ENCODE peak calls at places on chromosomes 12 and 14, in five cellular contexts. A, N, E, C and M are unnamed samples.
A peak's percentile ranks its signal among the peaks of the same experiment; 100 is the strongest.

GRCh38 chr14:39016733-39017095 is 86.3 kb downstream of the SEC23A start:
- DNase-seq in A (no peak), N (no peak), E (no peak), C (no peak), M (no peak)

GRCh38 chr12:87344699-87345098 is 684.5 kb downstream of the C12orf50 start:
- DNase-seq in A (no peak), N (no peak), E (no peak), C (no peak), M (peak; percentile 10)

GRCh38 chr12:127716181-127716580 is 550.8 kb upstream of the TMEM132C start:
- DNase-seq in A (no peak), N (no peak), E (no peak), C (no peak), M (no peak)

GRCh38 chr14:72514660-72515025 is 379.3 kb downstream of the DPF3 start:
- DNase-seq in A (no peak), N (no peak), E (no peak), C (no peak), M (no peak)

GRCh38 chr12:110345176-110345651 is 58.3 kb downstream of the ANAPC7 start:
- DNase-seq in A (no peak), N (no peak), E (no peak), C (no peak), M (peak; percentile 99)

GRCh38 chr12:120901818-120902217 is 2.3 kb downstream of the SPPL3 start:
- DNase-seq in A (no peak), N (no peak), E (no peak), C (no peak), M (no peak)

GRCh38 chr12:93102744-93103143 is 173.6 kb upstream of the EEA1 start:
- DNase-seq in A (no peak), N (no peak), E (no peak), C (no peak), M (no peak)

GRCh38 chr12:15364221-15365170 is 42.2 kb downstream of the PTPRO start:
- DNase-seq in A (no peak), N (peak; percentile 70), E (no peak), C (no peak), M (peak; percentile 67)

GRCh38 chr12:95173392-95174251 is 43.6 kb downstream of the FGD6 start:
- DNase-seq in A (peak; percentile 51), N (peak; percentile 82), E (peak; percentile 40), C (no peak), M (peak; percentile 92)

GRCh38 chr12:68808388-68809189 is 612 bp downstream of the MDM2 start:
- DNase-seq in A (peak; percentile 77), N (peak; percentile 95), E (peak; percentile 65), C (peak; percentile 94), M (peak; percentile 99)
- TF ChIP-seq CTCF in A (no peak), N (no peak), E (no peak), C (no peak), M (no peak)

GRCh38 chr12:108247130-108247529 is 92.0 kb downstream of the CMKLR1 start:
- DNase-seq in A (no peak), N (no peak), E (no peak), C (no peak), M (no peak)
- TF ChIP-seq CTCF in A (no peak), N (no peak), E (no peak), C (no peak), M (no peak)

GRCh38 chr14:69259176-69259530 is 805 bp upstream of the GALNT16 start:
- DNase-seq in A (no peak), N (no peak), E (no peak), C (no peak), M (no peak)

GRCh38 chr14:69260246-69260978 is 454 bp downstream of the GALNT16 start:
- DNase-seq in A (peak; percentile 33), N (no peak), E (peak; percentile 43), C (peak; percentile 60), M (no peak)

GRCh38 chr14:69260979-69261605 is 1.1 kb downstream of the GALNT16 start:
- DNase-seq in A (peak; percentile 50), N (no peak), E (peak; percentile 67), C (peak; percentile 56), M (no peak)

GRCh38 chr14:69261761-69262331 is 1.9 kb downstream of the GALNT16 start:
- DNase-seq in A (peak; percentile 27), N (no peak), E (peak; percentile 54), C (peak; percentile 83), M (no peak)

DNA sequence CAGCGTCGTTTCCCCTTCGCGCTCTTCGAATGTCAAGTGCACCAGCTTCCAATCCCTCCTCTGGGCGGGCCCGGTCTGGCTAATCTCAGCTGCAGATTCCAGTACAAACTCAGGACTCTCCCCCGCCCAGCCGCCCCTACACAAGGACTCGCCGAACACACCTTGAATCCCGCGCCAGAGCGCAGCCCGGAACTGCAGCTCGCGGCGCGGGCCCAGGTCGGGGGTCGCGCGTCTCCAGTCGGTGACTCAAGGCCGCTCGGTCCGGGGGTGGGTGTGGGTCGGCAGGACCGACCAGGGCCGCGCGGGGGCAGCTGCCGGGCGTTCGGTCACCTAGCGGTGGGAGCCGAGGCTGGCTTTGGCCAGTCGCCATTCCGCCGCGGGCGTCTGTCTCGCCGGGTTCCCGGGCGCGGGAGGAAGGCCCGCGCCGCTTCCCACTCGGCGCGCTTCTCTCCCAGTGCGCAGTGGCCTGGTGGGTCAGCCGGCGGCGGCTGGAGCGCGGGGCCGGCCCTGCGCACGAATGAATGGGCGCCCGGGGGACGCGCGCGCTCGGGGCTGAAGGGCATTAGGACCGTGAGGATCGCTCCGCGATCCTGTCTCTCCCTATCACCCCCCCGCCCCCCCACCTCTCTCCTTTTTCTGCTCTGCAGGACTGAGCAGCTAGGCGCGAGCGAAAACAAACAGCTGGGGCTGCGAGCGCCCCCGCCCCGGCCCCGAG is at the start of gene GALNT16:
- DNase-seq in A (peak; percentile 49), N (no peak), E (peak; percentile 54), C (peak; percentile 58), M (no peak)
- TF ChIP-seq CTCF in A (peak; percentile 34), N (no peak), E (peak; percentile 31), C (peak; percentile 67), M (peak; percentile 12)

DNA sequence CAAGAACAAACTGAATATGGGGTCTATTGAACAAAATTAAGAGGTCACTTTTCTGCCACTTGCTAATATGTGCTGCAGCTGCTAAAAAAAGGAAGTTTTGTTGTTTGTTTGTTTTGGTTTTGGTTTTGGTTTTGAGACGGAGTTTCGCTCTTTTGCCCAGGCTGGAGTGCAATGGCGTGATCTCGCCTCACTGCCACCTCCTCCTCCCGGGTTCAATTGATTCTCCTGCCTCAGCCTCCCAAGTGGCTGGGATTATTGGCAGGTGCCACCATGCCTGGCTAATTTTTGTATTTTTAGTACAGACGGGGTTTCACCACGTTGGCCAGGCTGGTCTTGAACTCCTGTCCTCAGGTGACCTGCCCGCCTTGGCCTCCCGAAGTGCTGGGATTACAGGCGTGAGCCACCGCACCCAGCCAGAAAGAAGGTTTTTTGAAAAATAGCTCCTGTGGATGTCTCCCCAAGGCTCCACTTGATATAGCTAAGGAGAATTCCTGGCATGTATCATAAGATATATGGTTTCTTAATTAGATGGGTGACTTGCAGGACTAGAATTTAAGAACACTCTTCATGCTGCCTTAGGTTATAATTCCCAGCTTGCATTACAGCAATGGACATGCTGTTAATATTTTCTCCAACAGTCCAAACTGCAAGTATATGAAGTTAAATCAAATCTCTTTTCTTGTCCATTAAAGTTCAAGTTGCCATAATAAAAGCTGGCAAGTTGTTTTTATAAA is 237.6 kb upstream of the AMIGO2 start:
- DNase-seq in A (no peak), N (no peak), E (no peak), C (no peak), M (no peak)
- TF ChIP-seq CTCF in A (no peak), N (no peak), E (no peak), C (no peak), M (no peak)

GRCh38 chr14:99415496-99416281 is 65.0 kb downstream of the SETD3 start:
- DNase-seq in A (no peak), N (peak; percentile 84), E (no peak), C (peak; percentile 63), M (peak; percentile 75)
- TF ChIP-seq CTCF in A (peak; percentile 83), N (peak; percentile 86), E (peak; percentile 85), C (peak; percentile 77), M (peak; percentile 63)

GRCh38 chr14:96568646-96569045 is 66.5 kb downstream of the PAPOLA start:
- DNase-seq in A (no peak), N (no peak), E (no peak), C (no peak), M (no peak)

GRCh38 chr14:96565811-96566210 is 63.6 kb downstream of the PAPOLA start:
- DNase-seq in A (no peak), N (no peak), E (no peak), C (no peak), M (no peak)

GRCh38 chr14:96564389-96564788 is 62.2 kb downstream of the PAPOLA start:
- DNase-seq in A (no peak), N (peak; percentile 14), E (no peak), C (no peak), M (no peak)

GRCh38 chr14:96571311-96571710 is 69.1 kb downstream of the PAPOLA start:
- DNase-seq in A (no peak), N (no peak), E (no peak), C (no peak), M (no peak)

GRCh38 chr14:96567289-96567899 is 65.2 kb downstream of the PAPOLA start:
- DNase-seq in A (no peak), N (peak; percentile 51), E (no peak), C (no peak), M (peak; percentile 32)
- TF ChIP-seq CTCF in A (peak; percentile 47), N (peak; percentile 67), E (peak; percentile 58), C (peak; percentile 30), M (peak; percentile 13)